ENCODE peak calls at places on chromosomes 11 and 22, in eight cellular contexts. N, Y, R, U, I, E, Q and C are unnamed samples.

GRCh38 chr11:12693485-12694181 is 19.4 kb downstream of the TEAD1 start:
- DNase-seq in N (peak; percentile 100), E (no peak), Q (peak; percentile 94), I (peak; percentile 93), Y (peak; percentile 57), U (no peak), R (peak; percentile 97), C (peak; percentile 99)

GRCh38 chr11:128627666-128628342 is 40.4 kb upstream of the ETS1 start:
- DNase-seq in Y (no peak), R (no peak), Q (no peak), U (no peak), E (no peak), I (no peak), N (no peak), C (no peak)

GRCh38 chr11:13043912-13044628 is 35.0 kb downstream of the RASSF10 start:
- DNase-seq in Y (peak; percentile 54), N (no peak), I (no peak), U (no peak), E (no peak), Q (no peak), R (no peak), C (no peak)

GRCh38 chr11:66289548-66290331 is 797 bp upstream of the YIF1A start:
- DNase-seq in R (peak; percentile 92), Y (peak; percentile 83), N (no peak), Q (peak; percentile 72), I (no peak), E (peak; percentile 90), U (peak; percentile 57), C (no peak)

GRCh38 chr11:266676-267439 is 11.3 kb upstream of the NLRP6 start:
- DNase-seq in U (no peak), I (no peak), E (no peak), N (no peak), Y (no peak), R (no peak), Q (no peak), C (no peak)

GRCh38 chr11:57085604-57086003 is 96.1 kb upstream of the LRRC55 start:
- DNase-seq in E (peak; percentile 5), Q (no peak), Y (no peak), U (no peak), N (no peak), I (no peak), R (peak; percentile 7), C (no peak)

GRCh38 chr22:41555325-41555724 is 5.5 kb upstream of the CSDC2 start:
- DNase-seq in E (peak; percentile 35), N (no peak), I (no peak), R (no peak), Q (no peak), Y (no peak), U (no peak), C (no peak)

GRCh38 chr22:36873614-36874308 is 13.0 kb downstream of the NCF4 start:
- DNase-seq in R (peak; percentile 54), Q (no peak), E (peak; percentile 56), Y (no peak), N (peak; percentile 49), I (peak; percentile 33), U (no peak), C (peak; percentile 90)

GRCh38 chr11:131240421-131240820 is 130.0 kb upstream of the NTM start:
- DNase-seq in Y (no peak), R (no peak), U (no peak), Q (no peak), E (no peak), I (no peak), N (peak; percentile 29), C (no peak)

GRCh38 chr22:19523240-19524169 is 705 bp downstream of the CLDN5 start:
- DNase-seq in U (no peak), Q (no peak), Y (no peak), I (no peak), R (peak; percentile 34), E (peak; percentile 52), N (peak; percentile 44), C (no peak)

GRCh38 chr22:48885919-48886305 is 941.8 kb downstream of the BRD1 start:
- DNase-seq in E (no peak), Y (no peak), U (no peak), N (no peak), I (no peak), R (no peak), Q (no peak), C (no peak)

GRCh38 chr11:70416881-70417280 is 18.6 kb downstream of the CTTN start:
- DNase-seq in Y (no peak), R (no peak), U (no peak), I (no peak), E (no peak), N (no peak), Q (no peak), C (no peak)

DNA sequence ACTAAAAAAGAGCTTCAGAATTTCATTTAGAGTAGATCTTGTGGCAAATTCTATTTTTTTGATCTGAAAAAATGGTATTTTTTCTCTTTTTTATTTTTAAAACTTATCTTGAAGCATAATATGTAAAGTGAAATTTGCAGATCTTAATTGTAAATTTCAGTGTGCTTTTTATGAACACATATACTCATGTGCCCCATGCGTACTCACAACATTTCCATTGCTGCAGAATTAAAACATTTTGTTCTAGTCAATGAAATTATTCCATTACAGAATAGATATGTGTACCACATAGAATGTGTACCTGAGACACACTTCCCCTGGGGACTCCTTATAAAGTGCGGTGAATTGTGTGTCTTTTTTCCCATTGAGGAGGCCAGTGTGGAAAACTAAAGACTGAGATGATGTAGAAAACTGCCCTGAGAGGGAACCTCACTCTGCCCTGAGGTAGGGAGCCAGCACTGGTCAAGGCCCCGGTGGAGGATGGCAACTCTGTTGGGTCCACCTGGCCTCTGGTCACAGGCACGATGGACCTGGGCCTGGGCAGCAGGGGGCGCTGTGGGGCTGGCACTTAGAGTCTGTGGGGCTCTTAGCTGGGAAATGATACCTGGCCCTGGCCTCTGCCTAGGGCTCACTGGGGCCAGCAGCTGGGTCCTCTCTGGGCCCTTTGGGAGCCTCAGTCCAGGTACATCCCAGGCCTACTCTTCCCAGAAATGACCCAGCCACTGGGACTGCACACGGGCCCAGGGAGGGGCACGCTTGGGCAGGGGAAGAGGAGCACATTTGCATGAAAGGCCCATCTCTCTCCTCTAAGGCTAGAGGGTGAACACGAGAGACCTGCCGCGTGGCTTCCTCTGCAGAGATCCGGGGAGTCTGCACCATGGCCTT is 77.9 kb upstream of the TOP3B start:
- DNase-seq in R (peak; percentile 48), Q (no peak), E (peak; percentile 73), I (peak; percentile 21), U (peak; percentile 7), Y (peak; percentile 56), N (no peak), C (peak; percentile 28)
- TF ChIP-seq CTCF in R (peak; percentile 93), Q (peak; percentile 84), E (peak; percentile 78), I (peak; percentile 91), U (peak; percentile 46), Y (peak; percentile 68), N (peak; percentile 71), C (peak; percentile 98)

GRCh38 chr11:35173620-35174278 is 34.8 kb downstream of the CD44 start:
- DNase-seq in N (no peak), U (no peak), E (no peak), Q (no peak), R (no peak), Y (no peak), I (no peak), C (peak; percentile 53)
- H3K4me3 ChIP-seq in N (no peak overlapping the region), U (no peak overlapping the region), E (no peak overlapping the region), Q (no peak overlapping the region), R (no peak overlapping the region), Y (no peak overlapping the region), I (no peak overlapping the region), C (no peak overlapping the region)

DNA sequence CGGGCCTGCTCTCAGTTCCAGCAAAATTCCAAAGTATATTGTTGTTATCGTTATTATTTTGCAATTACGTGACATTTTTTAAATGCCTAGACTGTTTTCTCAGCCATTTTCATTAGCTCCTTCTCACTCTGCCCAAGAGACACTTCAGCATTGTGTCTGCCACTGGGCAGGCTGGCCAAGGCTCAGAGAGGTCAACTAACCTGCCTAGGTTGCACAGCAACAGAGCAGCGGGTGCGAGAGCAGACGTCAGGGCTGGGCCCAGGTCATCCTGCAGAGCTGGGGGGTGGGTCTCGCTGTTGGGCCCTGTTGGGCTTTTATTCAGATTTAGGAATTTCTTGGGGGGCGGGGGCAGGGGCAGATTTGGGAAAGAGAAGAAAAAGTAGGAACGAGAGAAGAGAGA is 19.4 kb downstream of the CDKN1C start:
- DNase-seq in Q (no peak), R (no peak), N (no peak), E (no peak), Y (no peak), U (no peak), I (no peak), C (no peak)
- H3K27me3 ChIP-seq in Q (peaks cover 81% of the 10 kb centered on the region), R (peaks cover 42% of the 10 kb centered on the region), N (peaks cover 20% of the 10 kb centered on the region), E (peaks cover 81% of the 10 kb centered on the region), Y (peaks cover 44% of the 10 kb centered on the region), U (peaks cover 8% of the 10 kb centered on the region), I (peaks cover 57% of the 10 kb centered on the region), C (peaks cover 15% of the 10 kb centered on the region)

DNA sequence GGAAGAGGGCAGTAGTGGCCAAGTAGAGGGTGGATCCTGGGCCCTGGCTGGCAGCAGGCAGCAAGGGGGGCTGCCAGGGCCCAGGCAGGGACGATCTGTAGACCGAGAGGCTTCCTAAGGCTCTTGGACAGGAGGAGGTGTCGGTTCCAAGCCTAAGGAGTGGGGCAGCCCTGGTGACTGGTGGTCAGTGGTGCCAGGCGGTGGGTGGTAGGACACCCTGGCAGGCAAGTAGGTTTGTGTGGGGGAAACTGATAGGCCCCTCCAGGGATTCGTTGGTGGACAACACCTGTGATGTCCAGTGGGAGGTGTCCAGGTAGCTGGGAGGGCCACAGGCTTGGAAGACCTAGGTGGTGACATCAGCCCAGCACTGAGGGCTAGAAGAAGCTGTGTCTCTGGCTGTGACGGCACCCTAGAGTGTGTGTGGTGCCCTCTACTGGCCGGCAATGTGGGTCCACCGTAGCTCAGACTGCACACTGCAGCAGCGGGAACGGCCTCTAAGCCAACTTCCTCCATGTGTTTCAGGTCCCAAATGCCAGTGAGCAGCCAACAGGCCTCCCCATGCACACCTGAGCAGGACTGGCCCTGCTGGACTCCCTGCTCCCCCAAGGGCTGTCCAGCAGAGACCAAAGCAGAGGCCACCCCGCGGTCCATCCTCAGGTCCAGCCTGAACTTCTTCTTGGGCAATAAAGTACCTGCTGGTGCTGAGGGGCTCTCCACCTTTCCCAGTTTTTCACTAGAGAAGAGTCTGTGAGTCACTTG is 9.4 kb upstream of the SAMM50 start:
- DNase-seq in R (peak; percentile 82), U (peak; percentile 49), E (peak; percentile 77), Y (peak; percentile 63), N (peak; percentile 45), Q (no peak), I (peak; percentile 72), C (peak; percentile 44)
- TF ChIP-seq CTCF in R (peak; percentile 85), U (peak; percentile 73), E (peak; percentile 83), Y (peak; percentile 56), N (peak; percentile 81), Q (peak; percentile 78), I (peak; percentile 90), C (peak; percentile 92)

DNA sequence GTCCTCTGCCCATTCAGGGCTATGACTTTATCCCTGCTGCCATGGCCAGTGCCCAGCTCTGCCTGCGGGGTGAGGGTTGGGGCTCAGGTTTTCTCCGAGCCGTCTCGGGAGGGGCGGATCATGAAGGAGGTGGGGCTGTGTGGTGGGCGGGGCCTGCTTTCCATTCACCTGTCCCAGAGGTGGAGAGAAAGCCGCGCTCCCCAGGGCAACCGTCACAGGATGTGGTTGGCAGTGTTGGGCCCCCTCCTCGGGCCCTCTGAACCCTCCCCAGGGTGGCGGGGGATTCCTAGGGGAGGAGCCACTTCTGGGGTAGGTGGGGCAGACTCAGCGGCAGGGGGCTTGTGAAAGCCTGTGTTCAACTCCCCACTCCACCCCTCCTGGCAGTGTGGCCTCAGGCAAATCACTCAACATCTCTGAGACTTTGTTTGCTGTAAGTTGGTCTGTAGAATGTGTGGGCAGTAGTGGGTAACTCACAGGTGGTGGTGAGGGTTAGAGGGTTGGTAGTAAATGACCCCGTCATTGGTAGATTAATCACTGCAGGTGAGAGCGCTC is 50.3 kb downstream of the CD6 start:
- DNase-seq in I (no peak), N (no peak), Q (no peak), R (no peak), U (peak; percentile 75), E (no peak), Y (peak; percentile 77), C (peak; percentile 20)
- H3K4me3 ChIP-seq in I (no peak overlapping the region), N (no peak overlapping the region), Q (no peak overlapping the region), R (no peak overlapping the region), U (peak overlapping the region; percentile 38), E (no peak overlapping the region), Y (no peak overlapping the region), C (peak overlapping the region; percentile 2)